ENCODE peak calls at places on chromosomes 16 and 17, in seven cellular contexts. H is IMR-90, S is fibroblast of mammary gland, E is cardiac muscle cell, K is thoracic aorta, B is bronchial epithelial cell, T is tibial artery. V is an unnamed sample.

GRCh38 chr17:83116783-83117555 is 37.6 kb downstream of the METRNL start:
- DNase-seq in H (no peak), S (no peak), E (no peak), K (no peak), B (no peak), T (peak; percentile 60), V (no peak)

GRCh38 chr17:258906-259305 is 77.5 kb upstream of the DOC2B start:
- DNase-seq in H (no peak), S (no peak), E (no peak), K (no peak), B (no peak), T (no peak), V (no peak)

GRCh38 chr17:81535007-81535328 is 6.8 kb downstream of the FSCN2 start:
- DNase-seq in H (no peak), S (no peak), E (no peak), K (no peak), B (no peak), T (no peak), V (no peak)

GRCh38 chr17:74340470-74341023 is 14.5 kb downstream of the KIF19 start:
- DNase-seq in H (no peak), S (no peak), E (no peak), K (no peak), B (no peak), T (no peak), V (no peak)

GRCh38 chr17:1561420-1562177 is 993 bp downstream of the PITPNA start:
- DNase-seq in H (no peak), S (no peak), E (peak; percentile 29), K (no peak), B (no peak), T (no peak), V (no peak)

GRCh38 chr17:39187152-39187830 is 10.2 kb downstream of the CACNB1 start:
- DNase-seq in H (no peak), S (no peak), E (no peak), K (no peak), B (no peak), T (no peak), V (no peak)

GRCh38 chr16:74734361-74735161 is 33.9 kb upstream of the MLKL start:
- DNase-seq in H (no peak), S (no peak), E (no peak), K (no peak), B (no peak), T (no peak), V (no peak)

GRCh38 chr16:83952587-83952939 is 477 bp upstream of the OSGIN1 start:
- DNase-seq in H (no peak), S (peak; percentile 65), E (no peak), K (no peak), B (peak; percentile 61), T (no peak), V (peak; percentile 33)

GRCh38 chr17:600576-601301 is 113.9 kb downstream of the VPS53 start:
- DNase-seq in H (peak; percentile 43), S (peak; percentile 35), E (peak; percentile 59), K (no peak), B (no peak), T (no peak), V (no peak)

GRCh38 chr16:70476272-70477020 is 22.1 kb downstream of the FCSK start:
- DNase-seq in H (peak; percentile 83), S (peak; percentile 71), E (peak; percentile 67), K (no peak), B (peak; percentile 62), T (no peak), V (peak; percentile 81)

GRCh38 chr16:75456971-75457370 is 7.5 kb downstream of the TMEM170A start:
- DNase-seq in H (no peak), S (no peak), E (no peak), K (no peak), B (no peak), T (no peak), V (no peak)

GRCh38 chr17:28746611-28747045 is 2.8 kb downstream of the TRAF4 start:
- DNase-seq in H (no peak), S (no peak), E (no peak), K (no peak), B (no peak), T (no peak), V (no peak)

GRCh38 chr16:14401839-14402115 is 228.3 kb downstream of the PARN start:
- DNase-seq in H (peak; percentile 18), S (peak; percentile 56), E (peak; percentile 36), K (no peak), B (no peak), T (peak; percentile 77), V (no peak)

GRCh38 chr17:81164464-81165245 is 652 bp upstream of the PVALEF start:
- DNase-seq in H (no peak), S (no peak), E (no peak), K (no peak), B (no peak), T (no peak), V (no peak)

GRCh38 chr17:40448639-40449261 is 5.5 kb downstream of the IGFBP4 start:
- DNase-seq in H (peak; percentile 29), S (peak; percentile 70), E (no peak), K (no peak), B (peak; percentile 40), T (peak; percentile 88), V (no peak)

GRCh38 chr16:27154573-27155521 is 48.5 kb upstream of the KDM8 start:
- DNase-seq in H (peak; percentile 21), S (peak; percentile 39), E (peak; percentile 48), K (no peak), B (peak; percentile 4), T (peak; percentile 68), V (peak; percentile 10)

GRCh38 chr17:14068542-14069250 is 608 bp upstream of the COX10 start:
- DNase-seq in H (no peak), S (no peak), E (no peak), K (no peak), B (no peak), T (no peak), V (no peak)

GRCh38 chr17:5635949-5636348 is 51.6 kb upstream of the NLRP1 start:
- DNase-seq in H (no peak), S (no peak), E (no peak), K (no peak), B (no peak), T (no peak), V (no peak)

GRCh38 chr16:35319536-35320192 is 1860.3 kb downstream of the TP53TG3F start:
- DNase-seq in H (no peak), S (no peak), E (no peak), K (no peak), B (no peak), T (no peak), V (no peak)

GRCh38 chr16:66653581-66654350 is 42.8 kb downstream of the CMTM4 start:
- DNase-seq in H (no peak), S (peak; percentile 59), E (peak; percentile 50), K (no peak), B (peak; percentile 28), T (no peak), V (no peak)

GRCh38 chr17:70539172-70539924 is 370.0 kb downstream of the KCNJ2 start:
- DNase-seq in H (no peak), S (no peak), E (peak; percentile 21), K (no peak), B (no peak), T (no peak), V (no peak)

GRCh38 chr17:17018612-17019429 is 23.4 kb upstream of the MPRIP start:
- DNase-seq in H (no peak), S (no peak), E (no peak), K (no peak), B (peak; percentile 45), T (no peak), V (no peak)

DNA sequence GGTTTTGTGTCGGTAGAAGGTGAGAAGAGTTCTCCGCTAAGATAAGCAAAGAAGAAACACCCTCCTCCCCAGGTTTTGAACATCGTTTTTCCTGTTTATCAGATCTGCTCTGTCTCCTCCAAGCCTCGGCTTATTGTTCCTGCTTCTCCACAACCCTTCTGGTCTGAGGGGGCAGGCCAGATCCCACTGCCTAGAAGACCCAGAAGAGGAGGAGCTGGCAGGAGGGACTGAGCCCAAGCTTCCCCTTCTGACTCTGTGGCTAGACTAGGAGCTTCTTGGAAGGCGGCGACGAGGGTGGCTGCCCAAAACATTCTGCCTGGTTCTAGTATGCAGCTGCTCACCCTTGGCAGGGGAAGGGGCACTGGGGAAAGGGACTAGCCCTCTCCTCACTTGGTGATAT is 5.1 kb upstream of the HOXB5 start:
- DNase-seq in H (no peak), S (no peak), E (no peak), K (no peak), B (no peak), T (no peak), V (no peak)
- H3K4me3 ChIP-seq in H (no peak overlapping the region), S (peak overlapping the region; percentile 65), E (no peak overlapping the region), K (peak overlapping the region; percentile 84), B (no peak overlapping the region), T (no peak overlapping the region), V (no peak overlapping the region)

DNA sequence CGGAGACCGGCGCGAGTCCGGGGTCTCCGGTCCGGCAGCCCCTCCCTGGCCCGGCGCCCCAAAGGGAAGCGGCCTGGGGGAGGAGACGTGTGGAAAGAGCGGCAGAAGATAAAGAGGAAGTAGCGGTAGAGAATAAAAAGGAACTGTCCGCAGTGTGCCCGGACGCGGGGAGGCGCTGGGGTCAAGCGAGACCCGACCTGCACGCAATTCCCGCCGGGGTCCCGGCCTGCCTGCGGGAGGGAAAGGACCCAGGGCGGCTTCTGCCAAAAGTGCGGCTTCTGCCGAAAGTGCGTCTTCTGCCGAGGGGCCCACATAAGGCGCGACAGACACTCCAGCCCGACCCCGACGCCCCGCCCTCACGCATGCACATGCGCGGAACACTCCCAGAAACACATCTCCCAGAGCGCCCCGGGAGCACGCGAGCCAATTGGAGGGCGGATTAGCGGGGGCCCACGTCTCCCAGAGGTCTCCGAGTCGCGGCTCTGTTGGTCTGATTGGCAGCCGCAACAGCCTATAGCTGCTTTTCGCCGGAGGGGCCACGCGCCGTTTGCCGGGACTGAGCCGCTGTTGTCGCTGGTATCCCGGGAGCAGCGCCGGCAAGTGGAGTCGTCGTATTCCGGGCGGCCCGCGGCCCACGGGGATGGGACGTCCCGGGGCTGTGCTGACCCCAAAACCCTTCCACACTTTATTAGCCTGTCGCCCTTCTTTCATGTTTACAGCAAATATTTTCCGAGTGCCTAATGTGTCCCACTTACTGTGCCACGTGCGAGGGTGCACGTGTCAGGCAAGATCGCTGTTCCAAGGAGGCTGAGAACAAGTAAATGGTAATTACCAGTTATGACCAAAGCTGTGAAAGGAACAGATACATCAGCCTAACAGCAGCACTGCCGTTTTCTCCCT is 8.0 kb upstream of the MEFV start:
- DNase-seq in H (peak; percentile 96), S (peak; percentile 96), E (peak; percentile 99), K (peak; percentile 88), B (peak; percentile 85), T (peak; percentile 97), V (peak; percentile 88)
- TF ChIP-seq CTCF in H (peak; percentile 35), S (no peak), E (peak; percentile 26), K (no peak), B (peak; percentile 49), T (no peak), V (peak; percentile 5)

GRCh38 chr16:24999088-24999670 is 16.0 kb downstream of the ARHGAP17 start:
- DNase-seq in H (no peak), S (no peak), E (no peak), K (no peak), B (no peak), T (no peak), V (no peak)
- H3K4me3 ChIP-seq in H (no peak overlapping the region), S (no peak overlapping the region), E (no peak overlapping the region), K (peak overlapping the region; percentile 6), B (no peak overlapping the region), T (no peak overlapping the region), V (no peak overlapping the region)

DNA sequence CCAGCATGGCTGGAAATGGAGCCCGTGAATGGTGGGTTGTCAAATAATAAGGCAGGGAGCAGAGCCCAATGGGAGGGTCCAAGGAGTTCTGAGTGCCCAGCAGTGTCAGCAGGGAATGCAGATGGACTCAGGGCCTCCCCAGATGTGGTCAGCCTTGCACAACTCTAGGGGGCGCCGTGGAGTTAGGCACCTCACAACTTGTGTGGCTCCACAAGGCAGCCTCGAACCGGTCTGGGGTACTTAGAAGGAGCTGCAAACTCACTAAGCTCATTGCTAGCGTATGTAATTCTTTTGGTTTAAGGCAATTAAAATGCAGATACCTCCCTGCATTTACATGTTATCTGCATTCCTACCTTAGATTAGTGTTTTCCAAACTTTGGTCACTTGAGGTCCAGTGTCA is 18.1 kb downstream of the IRF8 start:
- DNase-seq in H (no peak), S (no peak), E (no peak), K (no peak), B (no peak), T (no peak), V (no peak)
- TF ChIP-seq CTCF in H (no peak), S (no peak), E (peak; percentile 40), K (no peak), B (peak; percentile 24), T (no peak), V (peak; percentile 29)